ENCODE peak calls at places on chromosomes 5 and 9, in eight cellular contexts. L, Y, E, R, B, G, S and O are unnamed samples.

GRCh38 chr9:122261469-122261881 is 3.2 kb downstream of the RBM18 start:
- DNase-seq in R (peak), B (peak), L (peak), G (no peak), S (no peak), Y (peak), E (no peak), O (peak)

GRCh38 chr5:139457653-139458306 is 4.8 kb downstream of the ECSCR start:
- DNase-seq in R (no peak), S (no peak), G (no peak), B (no peak), Y (no peak), E (no peak), L (no peak), O (no peak)

GRCh38 chr9:113620377-113621161 is 157.0 kb downstream of the RGS3 start:
- DNase-seq in S (no peak), Y (peak), L (peak), E (no peak), G (peak), B (peak), R (peak), O (peak)

GRCh38 chr5:126810983-126811382 is 34.0 kb downstream of the LMNB1 start:
- DNase-seq in E (no peak), G (no peak), R (no peak), L (no peak), S (no peak), Y (no peak), B (no peak), O (no peak)

GRCh38 chr9:89328064-89328463 is 9.8 kb downstream of the SECISBP2 start:
- DNase-seq in S (no peak), B (no peak), L (no peak), E (no peak), R (no peak), Y (no peak), G (no peak), O (no peak)

GRCh38 chr5:38465702-38466443 is 90.6 kb downstream of the LIFR start:
- DNase-seq in R (no peak), B (no peak), L (no peak), E (no peak), S (no peak), G (no peak), Y (no peak), O (no peak)

GRCh38 chr5:145124806-145125205 is 710.3 kb downstream of the PRELID2 start:
- DNase-seq in G (no peak), L (no peak), B (no peak), Y (no peak), R (no peak), S (no peak), E (no peak), O (no peak)

GRCh38 chr9:133106511-133107244 is 14.4 kb downstream of the RALGDS start:
- DNase-seq in G (no peak), Y (no peak), L (no peak), R (no peak), S (no peak), E (no peak), B (no peak), O (no peak)

GRCh38 chr9:134366223-134367031 is 40.2 kb downstream of the RXRA start:
- DNase-seq in S (no peak), Y (peak), R (peak), B (peak), E (no peak), G (peak), L (peak), O (peak)

GRCh38 chr5:108081707-108082106 is 300.2 kb downstream of the FBXL17 start:
- DNase-seq in G (no peak), S (no peak), E (no peak), B (no peak), R (no peak), Y (no peak), L (no peak), O (no peak)

GRCh38 chr5:158843305-158843704 is 256.4 kb downstream of the EBF1 start:
- DNase-seq in Y (no peak), R (no peak), G (no peak), E (no peak), L (no peak), B (no peak), S (no peak), O (no peak)